ENCODE peak calls at places on chromosomes 12 and 14, in seven cellular contexts. Y, V, C, N, T, K and O are unnamed samples.

GRCh38 chr12:56164345-56164729 is 6.2 kb downstream of the MYL6 start:
- DNase-seq in V (no peak), T (no peak), Y (no peak), N (peak; percentile 45), C (no peak), K (no peak), O (no peak)

GRCh38 chr12:93279849-93280412 is 97.8 kb upstream of the NUDT4 start:
- DNase-seq in K (no peak), T (no peak), C (no peak), V (no peak), Y (no peak), N (no peak), O (peak; percentile 6)

GRCh38 chr12:43501705-43502104 is 50.3 kb downstream of the ADAMTS20 start:
- DNase-seq in Y (no peak), T (no peak), K (no peak), C (no peak), N (no peak), V (peak; percentile 3), O (no peak)

GRCh38 chr12:11565752-11566151 is 83.7 kb upstream of the ETV6 start:
- DNase-seq in K (no peak), V (no peak), T (no peak), C (no peak), N (no peak), Y (no peak), O (no peak)

GRCh38 chr12:18546399-18546798 is 191.4 kb downstream of the PLCZ1 start:
- DNase-seq in C (no peak), N (no peak), K (peak; percentile 21), V (peak; percentile 18), Y (no peak), T (no peak), O (peak; percentile 1)

GRCh38 chr14:101506211-101506920 is 54.9 kb upstream of the DIO3 start:
- DNase-seq in C (no peak), K (no peak), Y (no peak), N (peak; percentile 47), V (no peak), T (no peak), O (no peak)

GRCh38 chr14:103091041-103091882 is 3.3 kb upstream of the EXOC3L4 start:
- DNase-seq in T (peak; percentile 71), C (no peak), Y (peak; percentile 45), N (no peak), K (no peak), V (no peak), O (peak; percentile 85)

GRCh38 chr12:52907092-52907810 is 2.4 kb upstream of the KRT8 start:
- DNase-seq in V (peak; percentile 48), N (peak; percentile 76), Y (no peak), K (no peak), C (no peak), T (peak; percentile 55), O (peak; percentile 89)

GRCh38 chr14:22517117-22517720 is 71.8 kb downstream of the DAD1 start:
- DNase-seq in C (no peak), T (no peak), Y (no peak), N (no peak), V (no peak), K (no peak), O (no peak)

GRCh38 chr14:85310491-85311272 is 219.3 kb upstream of the FLRT2 start:
- DNase-seq in V (no peak), K (no peak), C (no peak), N (no peak), Y (no peak), T (no peak), O (no peak)

GRCh38 chr12:12946686-12947355 is 5.1 kb downstream of the GPRC5D start:
- DNase-seq in V (peak; percentile 89), C (peak; percentile 33), T (no peak), Y (no peak), K (no peak), N (no peak), O (no peak)

GRCh38 chr14:102900631-102901571 is 21.6 kb upstream of the AMN start:
- DNase-seq in N (no peak), V (no peak), C (no peak), T (no peak), K (no peak), Y (no peak), O (no peak)

GRCh38 chr12:130063866-130064265 is 98.4 kb upstream of the FZD10 start:
- DNase-seq in N (no peak), Y (no peak), C (no peak), T (no peak), V (no peak), K (no peak), O (no peak)

GRCh38 chr12:116174904-116175303 is 102.6 kb downstream of the MED13L start:
- DNase-seq in V (no peak), K (no peak), Y (no peak), C (no peak), T (no peak), N (no peak), O (no peak)

GRCh38 chr12:82896979-82897378 is 210.3 kb downstream of the TMTC2 start:
- DNase-seq in V (no peak), C (no peak), N (no peak), T (no peak), Y (no peak), K (peak; percentile 16), O (peak; percentile 17)

GRCh38 chr12:96889273-96889933 is 17.7 kb upstream of the NEDD1 start:
- DNase-seq in V (no peak), C (peak; percentile 54), Y (no peak), K (peak; percentile 66), N (no peak), T (no peak), O (no peak)

GRCh38 chr14:93974299-93974698 is 2.1 kb downstream of the ASB2 start:
- DNase-seq in N (no peak), C (no peak), K (no peak), Y (no peak), T (no peak), V (no peak), O (no peak)

GRCh38 chr14:75113932-75114539 is 12.8 kb downstream of the NEK9 start:
- DNase-seq in C (no peak), Y (no peak), V (no peak), T (no peak), N (no peak), K (no peak), O (peak; percentile 24)

GRCh38 chr14:103136388-103137271 is 13.4 kb downstream of the TNFAIP2 start:
- DNase-seq in Y (no peak), K (no peak), T (no peak), C (no peak), V (no peak), N (no peak), O (peak; percentile 96)

GRCh38 chr14:97931273-97931672 is 1134.1 kb downstream of the VRK1 start:
- DNase-seq in C (no peak), T (no peak), V (no peak), Y (no peak), K (no peak), N (no peak), O (no peak)

GRCh38 chr14:73786632-73786941 is 65.0 kb upstream of the PTGR2 start:
- DNase-seq in T (peak; percentile 62), N (peak; percentile 73), V (no peak), Y (no peak), K (no peak), C (no peak), O (no peak)

GRCh38 chr12:51591020-51591901 is at the start of gene SCN8A:
- DNase-seq in K (no peak), T (peak; percentile 19), C (no peak), N (no peak), V (no peak), Y (peak; percentile 78), O (no peak)

DNA sequence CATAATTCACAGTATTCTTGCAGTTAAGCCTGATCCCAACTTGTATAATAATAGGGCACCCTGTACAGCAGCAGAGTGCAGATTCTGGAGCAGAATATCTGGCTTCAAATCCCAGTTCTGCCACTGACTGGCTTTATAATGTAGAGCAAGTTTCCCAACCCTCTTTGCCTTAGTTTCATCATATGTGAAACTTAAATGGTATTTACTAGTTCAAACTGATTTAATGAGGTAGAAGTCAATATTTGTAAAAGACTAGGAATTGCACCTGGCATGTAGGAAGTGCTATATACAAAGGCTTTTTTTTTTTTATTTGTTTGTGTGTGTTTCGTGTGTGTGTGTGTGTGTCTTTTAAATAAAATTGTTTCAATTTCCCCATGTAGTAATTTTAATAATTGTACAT is 125.9 kb downstream of the CCER1 start:
- DNase-seq in K (no peak), Y (no peak), N (no peak), T (no peak), C (no peak), V (no peak), O (no peak)
- H3K4me3 ChIP-seq in K (no peak overlapping the region), Y (no peak overlapping the region), N (no peak overlapping the region), T (no peak overlapping the region), C (no peak overlapping the region), V (no peak overlapping the region), O (no peak overlapping the region)

GRCh38 chr14:20194101-20194500 is 3.4 kb downstream of the OR11G2 start:
- DNase-seq in T (no peak), C (no peak), N (no peak), V (no peak), Y (no peak), K (no peak), O (no peak)
- H3K27me3 ChIP-seq in T (peaks cover 9% of the 10 kb centered on the region), C (no peaks in the 10 kb centered on the region), N (peaks cover 1% of the 10 kb centered on the region), V (no peaks in the 10 kb centered on the region), Y (no peaks in the 10 kb centered on the region), K (no peaks in the 10 kb centered on the region), O (peaks cover 4% of the 10 kb centered on the region)

GRCh38 chr14:100328495-100329163 is 5.5 kb downstream of the SLC25A47 start:
- DNase-seq in V (no peak), Y (no peak), N (no peak), C (no peak), K (no peak), T (no peak), O (no peak)
- H3K4me3 ChIP-seq in V (peak overlapping the region; percentile 52), Y (no peak overlapping the region), N (no peak overlapping the region), C (no peak overlapping the region), K (no peak overlapping the region), T (no peak overlapping the region), O (no peak overlapping the region)

DNA sequence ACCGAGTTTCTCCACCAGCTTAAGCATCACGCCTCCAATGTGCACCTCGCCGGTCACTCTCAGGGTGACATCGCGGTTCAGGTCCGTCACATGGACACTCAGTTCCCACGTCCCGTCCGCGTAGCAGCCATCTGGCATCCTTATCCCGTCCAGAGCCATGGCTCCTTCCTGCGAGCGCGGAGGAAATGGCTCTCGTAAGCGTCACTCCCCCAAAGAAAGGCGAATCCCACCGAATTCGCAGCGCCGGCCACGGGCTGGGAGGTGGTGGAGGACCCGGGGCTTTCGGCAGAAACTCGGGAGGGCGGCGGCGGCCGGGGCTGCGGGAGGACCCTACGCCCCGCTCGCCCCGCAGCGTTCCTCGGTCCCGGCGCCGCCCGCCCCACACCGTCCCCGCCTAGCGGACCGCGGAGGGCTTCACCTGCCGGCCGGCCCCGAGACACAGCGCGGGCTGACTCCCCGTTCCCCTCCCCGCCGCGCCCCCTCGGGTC is 396 bp downstream of the FERMT2 start:
- DNase-seq in K (no peak), V (peak; percentile 22), T (peak; percentile 56), C (no peak), N (peak; percentile 65), Y (peak; percentile 45), O (no peak)
- H3K27me3 ChIP-seq in K (no peaks in the 10 kb centered on the region), V (no peaks in the 10 kb centered on the region), T (no peaks in the 10 kb centered on the region), C (no peaks in the 10 kb centered on the region), N (no peaks in the 10 kb centered on the region), Y (no peaks in the 10 kb centered on the region), O (no peaks in the 10 kb centered on the region)